ENCODE peak calls at places on chromosomes 5 and 9, in eight cellular contexts. X is activated naive CD4-positive, alpha-beta T cell treated with Interleukin-2 at 50 U/mL for 16 hours; Z is heart right ventricle; A is fibroblast of gingiva; I is epithelial cell of esophagus; E is effector memory CD4-positive, alpha-beta T cell; T is OCI-LY7; H is psoas muscle. G is an unnamed sample.

GRCh38 chr9:85741112-85741874 is 461 bp downstream of the AGTPBP1 start:
- DNase-seq in H (no peak), Z (peak; percentile 15), T (peak; percentile 65), A (no peak), E (peak; percentile 72), X (peak; percentile 62), I (peak; percentile 48), G (peak; percentile 78)

GRCh38 chr5:79301046-79301712 is 65.2 kb downstream of the JMY start:
- DNase-seq in X (no peak), E (no peak), I (no peak), Z (no peak), H (no peak), A (peak; percentile 5), T (no peak), G (no peak)

GRCh38 chr5:94983861-94984535 is 300.9 kb downstream of the MCTP1 start:
- DNase-seq in T (no peak), E (no peak), A (peak; percentile 75), Z (no peak), I (peak; percentile 56), H (no peak), X (no peak), G (no peak)

GRCh38 chr5:168365581-168366081 is 74.2 kb downstream of the WWC1 start:
- DNase-seq in H (no peak), I (peak; percentile 97), Z (no peak), E (no peak), T (no peak), A (peak; percentile 60), X (no peak), G (peak; percentile 28)

GRCh38 chr5:138064526-138064925 is 19.3 kb upstream of the WNT8A start:
- DNase-seq in A (peak; percentile 28), I (no peak), Z (no peak), E (no peak), X (no peak), H (no peak), T (no peak), G (no peak)

GRCh38 chr5:147453901-147454814 is 55.7 kb downstream of the DPYSL3 start:
- DNase-seq in H (peak; percentile 92), Z (peak; percentile 88), E (peak; percentile 27), A (peak; percentile 84), T (peak; percentile 77), X (peak; percentile 70), I (peak; percentile 78), G (no peak)

GRCh38 chr5:135434591-135435466 is 12.3 kb downstream of the DCANP1 start:
- DNase-seq in Z (no peak), I (no peak), T (no peak), A (no peak), E (no peak), H (no peak), X (no peak), G (no peak)

GRCh38 chr5:124649548-124650501 is 96.6 kb downstream of the ZNF608 start:
- DNase-seq in I (peak; percentile 65), H (peak; percentile 63), X (peak; percentile 37), Z (peak; percentile 79), A (peak; percentile 76), E (peak; percentile 16), T (peak; percentile 98), G (peak; percentile 46)

GRCh38 chr9:134834957-134835419 is 45.6 kb upstream of the FCN2 start:
- DNase-seq in A (no peak), E (no peak), T (no peak), H (peak; percentile 12), Z (no peak), X (no peak), I (no peak), G (no peak)

GRCh38 chr5:61429906-61430305 is 97.8 kb downstream of the ZSWIM6 start:
- DNase-seq in X (no peak), I (no peak), H (no peak), T (no peak), Z (no peak), E (no peak), A (no peak), G (no peak)

GRCh38 chr5:67035098-67035740 is 161.4 kb downstream of the CD180 start:
- DNase-seq in I (no peak), T (no peak), E (no peak), A (no peak), X (no peak), Z (no peak), H (no peak), G (no peak)

GRCh38 chr9:110615526-110615925 is 36.0 kb upstream of the SVEP1 start:
- DNase-seq in A (peak; percentile 55), X (no peak), Z (no peak), I (no peak), T (no peak), E (no peak), H (no peak), G (no peak)

GRCh38 chr5:177378884-177379883 is 5.0 kb upstream of the SLC34A1 start:
- DNase-seq in H (no peak), E (no peak), A (peak; percentile 21), I (peak; percentile 96), T (no peak), Z (no peak), X (peak; percentile 50), G (no peak)

GRCh38 chr5:138824924-138825863 is 49.9 kb downstream of the LRRTM2 start:
- DNase-seq in I (peak; percentile 13), A (peak; percentile 8), Z (peak; percentile 32), H (no peak), X (no peak), T (peak; percentile 48), E (no peak), G (no peak)

GRCh38 chr5:151786468-151786867 is 14.7 kb downstream of the G3BP1 start:
- DNase-seq in Z (no peak), I (no peak), A (no peak), E (no peak), X (no peak), T (no peak), H (no peak), G (no peak)

GRCh38 chr5:69415584-69415958 is 655 bp downstream of the MARVELD2 start:
- DNase-seq in Z (no peak), X (no peak), T (no peak), H (no peak), E (no peak), A (no peak), I (peak; percentile 42), G (no peak)

GRCh38 chr5:71932649-71933338 is 174.5 kb upstream of the MAP1B start:
- DNase-seq in E (no peak), X (no peak), I (peak; percentile 56), A (peak; percentile 41), T (no peak), Z (peak; percentile 42), H (peak; percentile 35), G (peak; percentile 79)

GRCh38 chr5:82356808-82357671 is 78.9 kb upstream of the RPS23 start:
- DNase-seq in H (peak; percentile 85), X (peak; percentile 71), T (no peak), I (peak; percentile 99), Z (peak; percentile 87), E (peak; percentile 66), A (peak; percentile 24), G (peak; percentile 94)

GRCh38 chr5:113195197-113195715 is 218.7 kb downstream of the DCP2 start:
- DNase-seq in H (no peak), X (no peak), E (no peak), T (no peak), I (no peak), Z (no peak), A (no peak), G (no peak)

GRCh38 chr9:2966846-2967372 is 123.0 kb upstream of the PUM3 start:
- DNase-seq in H (no peak), Z (no peak), A (no peak), E (no peak), I (no peak), X (no peak), T (no peak), G (no peak)

GRCh38 chr5:4116834-4117233 is 521.2 kb downstream of the IRX1 start:
- DNase-seq in X (no peak), T (no peak), A (no peak), Z (no peak), H (no peak), I (peak; percentile 88), E (no peak), G (no peak)

GRCh38 chr9:93257808-93258331 is 73.9 kb downstream of the WNK2 start:
- DNase-seq in H (no peak), Z (no peak), T (no peak), A (no peak), I (peak; percentile 58), E (no peak), X (no peak), G (no peak)

GRCh38 chr9:127248241-127248640 is 16.3 kb upstream of the GARNL3 start:
- DNase-seq in E (no peak), I (peak; percentile 33), Z (no peak), X (no peak), T (no peak), H (no peak), A (no peak), G (no peak)

GRCh38 chr5:149046196-149046829 is 16.5 kb downstream of the SH3TC2 start:
- DNase-seq in X (no peak), A (no peak), I (no peak), E (no peak), Z (no peak), H (no peak), T (no peak), G (no peak)

GRCh38 chr9:20225841-20226240 is 396.5 kb downstream of the MLLT3 start:
- DNase-seq in T (no peak), H (no peak), A (no peak), I (no peak), E (no peak), X (no peak), Z (no peak), G (no peak)

GRCh38 chr5:123696948-123697347 is 185.0 kb downstream of the CSNK1G3 start:
- DNase-seq in H (peak; percentile 59), E (no peak), I (peak; percentile 80), Z (peak; percentile 73), T (no peak), A (peak; percentile 95), X (no peak), G (no peak)

GRCh38 chr5:95178046-95178651 is 106.7 kb downstream of the MCTP1 start:
- DNase-seq in I (no peak), A (no peak), Z (no peak), E (no peak), T (peak; percentile 43), X (no peak), H (no peak), G (no peak)

GRCh38 chr5:80961376-80962281 is 1.5 kb downstream of the RASGRF2 start:
- DNase-seq in A (peak; percentile 30), H (no peak), T (no peak), Z (no peak), I (no peak), E (no peak), X (peak; percentile 71), G (no peak)

GRCh38 chr5:145077028-145077427 is 758.1 kb downstream of the PRELID2 start:
- DNase-seq in H (no peak), E (no peak), A (no peak), Z (no peak), X (no peak), T (no peak), I (no peak), G (no peak)

GRCh38 chr5:95620870-95621838 is 1.3 kb downstream of the GPR150 start:
- DNase-seq in A (peak; percentile 12), E (peak; percentile 25), I (peak; percentile 37), X (peak; percentile 60), H (peak; percentile 32), Z (no peak), T (no peak), G (no peak)

GRCh38 chr9:84711936-84712335 is 42.4 kb downstream of the NTRK2 start:
- DNase-seq in A (peak; percentile 66), X (no peak), Z (peak; percentile 14), H (peak; percentile 42), I (peak; percentile 89), T (no peak), E (no peak), G (no peak)

GRCh38 chr9:91360551-91361293 is 996 bp downstream of the AUH start:
- DNase-seq in I (no peak), H (no peak), E (no peak), T (peak; percentile 27), X (no peak), A (no peak), Z (no peak), G (no peak)

GRCh38 chr5:175822225-175822624 is 49.2 kb upstream of the CPLX2 start:
- DNase-seq in E (no peak), A (no peak), I (no peak), X (no peak), T (no peak), Z (no peak), H (no peak), G (no peak)

GRCh38 chr5:66307647-66308257 is 163.7 kb downstream of the SREK1 start:
- DNase-seq in I (peak; percentile 74), Z (peak; percentile 24), A (peak; percentile 49), H (no peak), E (no peak), X (no peak), T (peak; percentile 79), G (no peak)